ENCODE peak calls at places on chromosomes 5 and 9, in eight cellular contexts. G is GM13977, R is WTC11, C is kidney, W is B cell, I is bronchial epithelial cell, B is OCI-LY7, Y is fibroblast of the aortic adventitia. Z is an unnamed sample.

GRCh38 chr5:58490397-58491072 is 700 bp upstream of the GAPT start:
- DNase-seq in G (no peak), W (peak), B (peak), C (no peak), Y (no peak), R (no peak), I (no peak), Z (no peak)

GRCh38 chr5:58114324-58114723 is 345.6 kb downstream of the PLK2 start:
- DNase-seq in G (no peak), W (no peak), Y (peak), C (no peak), B (no peak), R (no peak), I (peak), Z (no peak)

GRCh38 chr9:6645153-6646027 is at the start of gene GLDC:
- DNase-seq in W (peak), Y (no peak), B (no peak), R (peak), C (peak), G (peak), I (no peak), Z (peak)

GRCh38 chr5:39219433-39219832 is at the start of gene FYB1:
- DNase-seq in C (peak), Y (peak), I (peak), W (no peak), B (no peak), R (no peak), G (no peak), Z (no peak)

GRCh38 chr5:77444356-77444755 is 47.8 kb downstream of the WDR41 start:
- DNase-seq in Y (no peak), R (no peak), B (no peak), I (no peak), W (no peak), C (no peak), G (no peak), Z (no peak)

GRCh38 chr5:143440448-143441102 is 37.1 kb upstream of the NR3C1 start:
- DNase-seq in I (no peak), C (no peak), B (peak), R (no peak), W (no peak), G (no peak), Y (no peak), Z (no peak)

GRCh38 chr9:126599047-126599650 is 14.6 kb upstream of the LMX1B start:
- DNase-seq in W (no peak), R (peak), G (no peak), B (no peak), I (no peak), C (no peak), Y (no peak), Z (no peak)

GRCh38 chr9:73869261-73869660 is 627.9 kb upstream of the RORB start:
- DNase-seq in B (peak), G (peak), C (no peak), I (peak), W (peak), Y (peak), R (no peak), Z (no peak)

GRCh38 chr5:25688156-25688555 is 1043.4 kb upstream of the CDH10 start:
- DNase-seq in I (no peak), C (no peak), G (peak), Y (no peak), B (no peak), W (no peak), R (no peak), Z (no peak)

DNA sequence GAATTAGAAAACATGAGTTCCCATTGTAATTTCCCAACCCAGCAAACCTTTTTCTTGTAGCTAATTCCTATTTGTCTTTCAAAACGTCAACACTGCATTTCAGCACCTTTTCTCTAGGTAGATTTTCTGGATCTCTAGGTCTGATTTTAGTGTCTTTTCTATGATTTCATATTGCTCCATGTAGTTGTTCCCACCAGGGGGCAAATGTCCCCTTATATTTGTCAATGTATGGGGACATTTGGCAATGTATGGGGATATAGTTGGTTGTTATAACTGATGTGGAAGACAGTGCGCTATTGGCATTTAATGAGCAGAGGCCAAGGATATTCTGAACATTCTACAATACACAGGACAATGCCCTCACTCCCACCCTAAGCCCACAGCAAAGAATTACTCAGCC is 273.9 kb upstream of the ADRA1B start:
- DNase-seq in G (no peak), C (no peak), W (no peak), B (no peak), R (no peak), I (no peak), Y (no peak), Z (no peak)
- TF ChIP-seq CTCF in G (no peak), C (no peak), W (no peak), B (peak), R (no peak), I (no peak), Y (no peak), Z (no peak)

GRCh38 chr9:110638381-110638954 is 30.1 kb upstream of the MUSK start:
- DNase-seq in Y (peak), W (no peak), B (no peak), I (peak), G (peak), C (no peak), R (no peak), Z (no peak)
- TF ChIP-seq CTCF in Y (peak), W (no peak), B (peak), I (no peak), G (peak), C (peak), R (no peak), Z (no peak)

GRCh38 chr9:133605446-133605845 is 3.7 kb downstream of the FAM163B start:
- DNase-seq in R (no peak), G (no peak), C (peak), B (no peak), I (no peak), Y (no peak), W (no peak), Z (no peak)

GRCh38 chr9:133605856-133606721 is 3.1 kb downstream of the FAM163B start:
- DNase-seq in G (no peak), Y (no peak), W (no peak), I (no peak), R (no peak), B (no peak), C (peak), Z (no peak)

GRCh38 chr9:133603165-133603927 is 5.8 kb downstream of the FAM163B start:
- DNase-seq in R (no peak), Y (no peak), W (no peak), I (no peak), B (no peak), G (no peak), C (peak), Z (peak)

GRCh38 chr9:133604856-133605255 is 4.3 kb downstream of the FAM163B start:
- DNase-seq in R (no peak), I (no peak), B (peak), W (no peak), Y (no peak), C (peak), G (no peak), Z (no peak)

DNA sequence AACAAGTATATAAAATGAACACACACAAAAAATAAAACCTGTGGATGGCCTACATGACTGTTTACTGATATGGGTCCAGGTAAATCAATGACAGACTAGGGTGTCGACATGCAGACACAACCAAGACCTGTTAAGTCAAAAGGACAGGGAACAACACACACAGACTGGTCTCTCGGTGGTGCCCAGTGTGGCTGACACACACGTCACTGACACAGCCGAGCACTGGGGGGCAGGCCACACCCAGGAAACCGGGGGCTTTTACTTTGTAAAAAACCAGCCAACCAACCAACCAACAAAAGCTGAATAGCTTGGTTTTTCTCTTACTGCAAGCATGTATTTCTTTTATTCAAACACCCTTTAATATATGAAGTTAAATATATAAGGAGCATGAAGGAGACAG is 5.0 kb downstream of the FAM163B start:
- DNase-seq in B (peak), G (no peak), W (no peak), I (no peak), R (no peak), C (peak), Y (no peak), Z (no peak)
- TF ChIP-seq CTCF in B (peak), G (no peak), W (no peak), I (no peak), R (no peak), C (no peak), Y (no peak), Z (no peak)

GRCh38 chr5:167582263-167582662 is 709.2 kb upstream of the WWC1 start:
- DNase-seq in R (no peak), I (peak), B (no peak), C (no peak), G (no peak), W (no peak), Y (peak), Z (no peak)
- TF ChIP-seq CTCF in R (no peak), I (no peak), B (peak), C (no peak), G (no peak), W (no peak), Y (peak), Z (no peak)

GRCh38 chr9:134783699-134784039 is 96.9 kb upstream of the FCN2 start:
- DNase-seq in Y (peak), I (no peak), R (no peak), G (no peak), C (no peak), B (no peak), W (no peak), Z (no peak)

GRCh38 chr9:134779640-134780039 is 101.0 kb upstream of the FCN2 start:
- DNase-seq in C (no peak), G (no peak), Y (no peak), W (no peak), I (no peak), R (no peak), B (no peak), Z (no peak)

GRCh38 chr9:134782921-134783698 is 97.5 kb upstream of the FCN2 start:
- DNase-seq in W (no peak), R (no peak), C (no peak), B (peak), Y (no peak), I (no peak), G (no peak), Z (no peak)

GRCh38 chr9:134784612-134785305 is 95.9 kb upstream of the FCN2 start:
- DNase-seq in B (no peak), I (no peak), W (no peak), Y (no peak), G (no peak), R (no peak), C (no peak), Z (no peak)

GRCh38 chr9:134781895-134782294 is 98.7 kb upstream of the FCN2 start:
- DNase-seq in I (no peak), G (no peak), Y (no peak), C (no peak), W (no peak), R (peak), B (peak), Z (peak)
- TF ChIP-seq CTCF in I (no peak), G (no peak), Y (peak), C (no peak), W (no peak), R (no peak), B (peak), Z (peak)

DNA sequence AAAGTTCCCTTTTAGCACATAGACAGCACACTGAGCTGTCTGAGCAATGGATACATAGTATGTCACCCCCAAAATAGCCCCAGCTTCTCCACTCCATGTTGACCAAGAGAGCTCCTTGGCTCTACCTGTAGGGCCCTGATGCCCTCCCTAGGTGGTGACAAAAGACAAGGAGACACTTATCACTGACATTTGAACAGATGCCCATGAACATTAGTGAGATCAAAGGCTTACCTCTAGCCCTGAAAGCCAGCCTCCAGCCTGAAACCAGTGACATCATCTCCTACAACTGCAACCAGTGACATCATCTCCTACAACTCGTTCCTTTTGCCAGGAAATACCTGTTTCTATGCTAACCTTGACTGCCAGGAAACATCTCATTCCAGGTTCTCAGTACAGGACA is 122.7 kb downstream of the FSTL4 start:
- DNase-seq in C (no peak), Y (no peak), I (peak), B (peak), W (peak), G (peak), R (no peak), Z (no peak)
- TF ChIP-seq CTCF in C (no peak), Y (no peak), I (peak), B (peak), W (peak), G (peak), R (no peak), Z (no peak)

GRCh38 chr5:87267574-87268125 is at the start of gene RASA1:
- DNase-seq in I (peak), C (peak), R (peak), B (peak), W (peak), G (peak), Y (peak), Z (peak)

GRCh38 chr5:87266914-87267573 is 639 bp upstream of the RASA1 start:
- DNase-seq in C (no peak), R (no peak), W (no peak), Y (no peak), I (no peak), G (peak), B (no peak), Z (no peak)

GRCh38 chr5:87263498-87263897 is 4.2 kb upstream of the RASA1 start:
- DNase-seq in C (no peak), Y (no peak), I (no peak), W (no peak), G (no peak), R (no peak), B (no peak), Z (no peak)

GRCh38 chr5:87268970-87269377 is 1.3 kb downstream of the RASA1 start:
- DNase-seq in C (no peak), Y (peak), B (no peak), R (no peak), W (no peak), G (no peak), I (peak), Z (no peak)

DNA sequence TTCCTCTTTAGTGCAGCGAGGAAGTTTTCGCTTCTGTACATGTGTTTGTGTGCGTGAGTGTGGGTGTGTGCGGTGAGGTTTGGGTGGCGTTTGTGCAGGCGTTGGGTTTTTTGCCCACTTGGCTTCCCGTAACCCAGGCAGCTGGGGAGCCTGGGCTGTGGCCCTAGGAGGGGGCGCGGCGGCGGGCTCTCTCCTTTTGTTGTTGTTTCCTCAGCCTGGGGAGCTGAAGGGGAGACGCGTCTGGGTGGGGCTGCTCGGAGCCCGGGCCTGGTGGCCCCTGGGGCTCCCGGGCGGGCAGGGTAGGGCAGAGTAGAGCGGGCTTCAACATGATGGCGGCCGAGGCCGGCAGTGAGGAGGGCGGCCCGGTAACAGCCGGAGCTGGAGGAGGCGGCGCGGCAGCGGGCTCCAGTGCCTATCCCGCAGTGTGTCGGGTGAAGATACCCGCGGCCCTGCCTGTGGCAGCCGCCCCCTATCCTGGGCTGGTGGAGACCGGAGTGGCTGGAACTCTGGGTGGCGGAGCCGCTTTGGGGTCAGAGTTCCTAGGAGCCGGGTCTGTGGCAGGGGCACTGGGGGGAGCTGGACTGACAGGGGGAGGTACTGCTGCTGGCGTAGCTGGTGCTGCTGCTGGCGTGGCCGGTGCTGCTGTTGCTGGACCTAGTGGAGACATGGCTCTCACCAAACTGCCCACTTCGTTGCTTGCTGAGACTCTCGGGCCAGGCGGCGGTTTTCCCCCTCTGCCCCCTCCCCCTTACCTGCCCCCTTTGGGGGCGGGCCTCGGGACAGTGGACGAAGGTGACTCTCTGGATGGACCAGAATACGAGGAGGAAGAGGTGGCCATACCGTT is 665 bp downstream of the RASA1 start:
- DNase-seq in R (peak), Y (peak), I (peak), G (peak), W (no peak), C (peak), B (no peak), Z (peak)
- TF ChIP-seq CTCF in R (no peak), Y (no peak), I (no peak), G (no peak), W (no peak), C (no peak), B (no peak), Z (no peak)